ENCODE peak calls at places on chromosomes 16 and 17, in seven cellular contexts. W, T, F, Z, V, R and Q are unnamed samples.

GRCh38 chr16:66293207-66293735 is 73.2 kb upstream of the CDH5 start:
- DNase-seq in W (no peak), T (no peak), F (no peak), Z (no peak), V (peak; percentile 10), R (no peak), Q (no peak)

GRCh38 chr17:45200701-45201100 is 21.0 kb upstream of the FMNL1 start:
- DNase-seq in W (no peak), T (no peak), F (peak; percentile 45), Z (no peak), V (no peak), R (no peak), Q (no peak)

GRCh38 chr17:19346351-19347255 is 15.9 kb downstream of the B9D1 start:
- DNase-seq in W (peak; percentile 85), T (no peak), F (peak; percentile 91), Z (no peak), V (peak; percentile 51), R (peak; percentile 95), Q (no peak)

GRCh38 chr16:4376126-4376819 is 4.6 kb downstream of the VASN start:
- DNase-seq in W (peak; percentile 86), T (no peak), F (no peak), Z (no peak), V (peak; percentile 97), R (peak; percentile 94), Q (no peak)

GRCh38 chr16:82655315-82655714 is 28.5 kb downstream of the CDH13 start:
- DNase-seq in W (peak; percentile 40), T (no peak), F (peak; percentile 42), Z (peak; percentile 62), V (no peak), R (peak; percentile 72), Q (no peak)

GRCh38 chr17:48555616-48556533 is 11.0 kb upstream of the HOXB2 start:
- DNase-seq in W (no peak), T (no peak), F (peak; percentile 59), Z (no peak), V (no peak), R (peak; percentile 52), Q (no peak)

GRCh38 chr17:64150237-64151015 is 20.5 kb upstream of the ERN1 start:
- DNase-seq in W (no peak), T (no peak), F (no peak), Z (no peak), V (peak; percentile 93), R (peak; percentile 73), Q (no peak)

GRCh38 chr17:47829870-47830269 is 1.5 kb downstream of the MRPL10 start:
- DNase-seq in W (no peak), T (no peak), F (no peak), Z (no peak), V (no peak), R (no peak), Q (no peak)

GRCh38 chr17:81398855-81399451 is 3.7 kb downstream of the BAHCC1 start:
- DNase-seq in W (no peak), T (no peak), F (no peak), Z (no peak), V (no peak), R (peak; percentile 67), Q (peak; percentile 45)

GRCh38 chr17:83194189-83194565 is 114.8 kb downstream of the METRNL start:
- DNase-seq in W (no peak), T (no peak), F (peak; percentile 4), Z (no peak), V (peak; percentile 45), R (peak; percentile 31), Q (peak; percentile 20)

GRCh38 chr16:1181715-1182671 is 29.1 kb downstream of the CACNA1H start:
- DNase-seq in W (peak; percentile 57), T (no peak), F (peak; percentile 73), Z (no peak), V (peak; percentile 76), R (peak; percentile 73), Q (peak; percentile 45)

GRCh38 chr16:1414532-1415265 is at the start of gene UNKL:
- DNase-seq in W (peak; percentile 78), T (peak; percentile 70), F (peak; percentile 74), Z (peak; percentile 81), V (peak; percentile 81), R (peak; percentile 74), Q (peak; percentile 82)

GRCh38 chr17:4583796-4584124 is 569 bp upstream of the SMTNL2 start:
- DNase-seq in W (peak; percentile 47), T (no peak), F (peak; percentile 26), Z (no peak), V (no peak), R (peak; percentile 30), Q (peak; percentile 77)

GRCh38 chr16:29896841-29897240 is 2.5 kb downstream of the SEZ6L2 start:
- DNase-seq in W (no peak), T (no peak), F (no peak), Z (no peak), V (no peak), R (no peak), Q (no peak)

DNA sequence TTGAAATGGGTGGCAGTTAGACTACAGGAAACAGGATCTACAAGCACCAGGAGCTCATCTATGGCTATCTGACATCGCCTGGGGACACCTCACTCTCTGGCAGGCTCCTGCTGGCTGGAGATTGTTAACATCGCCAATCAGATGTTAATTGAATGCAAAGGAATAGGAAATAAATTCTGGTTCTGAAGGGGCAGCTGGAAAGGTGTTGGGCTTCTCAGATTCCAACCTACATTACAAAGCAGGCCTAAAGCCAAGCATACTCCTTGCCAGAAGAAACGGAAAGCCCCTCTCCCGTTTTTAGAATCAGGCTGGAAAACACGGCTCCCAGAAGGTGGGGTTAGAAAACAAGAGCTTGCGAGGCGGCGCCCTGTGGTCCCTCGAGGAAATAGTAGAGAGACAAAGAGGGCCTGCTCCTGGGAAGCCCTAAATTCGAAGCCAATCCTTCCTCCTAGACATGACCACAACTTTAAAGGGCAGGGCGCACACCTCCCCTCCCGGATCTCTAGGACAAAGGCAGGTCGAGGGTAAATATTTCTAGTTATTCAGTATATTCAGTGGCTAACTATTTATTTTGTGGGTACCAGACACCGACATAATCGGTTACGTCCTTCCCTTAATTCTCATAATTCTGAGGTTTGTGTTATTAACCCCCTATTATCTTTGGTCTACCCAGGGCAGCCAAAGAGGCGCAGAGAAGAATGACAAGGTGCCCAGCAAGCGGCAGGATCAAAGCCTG is 763 bp upstream of the TOM1L1 start:
- DNase-seq in W (no peak), T (no peak), F (no peak), Z (no peak), V (no peak), R (no peak), Q (no peak)
- H3K4me3 ChIP-seq in W (peak overlapping the region; percentile 59), T (peak overlapping the region; percentile 88), F (peak overlapping the region; percentile 57), Z (no peak overlapping the region), V (no peak overlapping the region), R (peak overlapping the region; percentile 73), Q (peak overlapping the region; percentile 96)

GRCh38 chr16:5595849-5596248 is 498.3 kb upstream of the EEF2KMT start:
- DNase-seq in W (no peak), T (no peak), F (no peak), Z (no peak), V (no peak), R (no peak), Q (no peak)
- H3K9me3 ChIP-seq in W (no peaks in the 10 kb centered on the region), T (no peaks in the 10 kb centered on the region), F (no peaks in the 10 kb centered on the region), Z (no peaks in the 10 kb centered on the region), V (no peaks in the 10 kb centered on the region), R (no peaks in the 10 kb centered on the region), Q (no peaks in the 10 kb centered on the region)

GRCh38 chr16:68743664-68744063 is 6.6 kb downstream of the CDH1 start:
- DNase-seq in W (no peak), T (no peak), F (no peak), Z (no peak), V (no peak), R (no peak), Q (no peak)
- H3K4me3 ChIP-seq in W (no peak overlapping the region), T (no peak overlapping the region), F (no peak overlapping the region), Z (no peak overlapping the region), V (no peak overlapping the region), R (no peak overlapping the region), Q (no peak overlapping the region)

GRCh38 chr17:56933151-56933745 is 19.4 kb upstream of the TRIM25 start:
- DNase-seq in W (no peak), T (no peak), F (no peak), Z (no peak), V (no peak), R (no peak), Q (no peak)
- H3K9me3 ChIP-seq in W (no peaks in the 10 kb centered on the region), T (peaks cover 2% of the 10 kb centered on the region), F (peaks cover 10% of the 10 kb centered on the region), Z (no peaks in the 10 kb centered on the region), V (no peaks in the 10 kb centered on the region), R (no peaks in the 10 kb centered on the region), Q (peaks cover 27% of the 10 kb centered on the region)

GRCh38 chr16:73565263-73565662 is 517.3 kb upstream of the ZFHX3 start:
- DNase-seq in W (no peak), T (no peak), F (no peak), Z (no peak), V (no peak), R (peak; percentile 7), Q (no peak)

GRCh38 chr16:73565925-73566324 is 518.0 kb upstream of the ZFHX3 start:
- DNase-seq in W (no peak), T (no peak), F (no peak), Z (no peak), V (no peak), R (no peak), Q (no peak)

GRCh38 chr16:73560497-73560896 is 512.6 kb upstream of the ZFHX3 start:
- DNase-seq in W (no peak), T (no peak), F (no peak), Z (no peak), V (no peak), R (no peak), Q (no peak)

GRCh38 chr16:73568769-73569168 is 520.8 kb upstream of the ZFHX3 start:
- DNase-seq in W (no peak), T (no peak), F (peak; percentile 13), Z (no peak), V (no peak), R (no peak), Q (no peak)

GRCh38 chr16:73563709-73564108 is 515.8 kb upstream of the ZFHX3 start:
- DNase-seq in W (no peak), T (no peak), F (no peak), Z (no peak), V (no peak), R (no peak), Q (no peak)
- H3K4me3 ChIP-seq in W (no peak overlapping the region), T (no peak overlapping the region), F (no peak overlapping the region), Z (no peak overlapping the region), V (no peak overlapping the region), R (no peak overlapping the region), Q (no peak overlapping the region)

GRCh38 chr17:61699032-61699431 is 108.0 kb upstream of the NACA2 start:
- DNase-seq in W (no peak), T (no peak), F (no peak), Z (no peak), V (no peak), R (no peak), Q (no peak)
- H3K9me3 ChIP-seq in W (no peaks in the 10 kb centered on the region), T (peaks cover 9% of the 10 kb centered on the region), F (peaks cover 39% of the 10 kb centered on the region), Z (peaks cover 35% of the 10 kb centered on the region), V (peaks cover 12% of the 10 kb centered on the region), R (peaks cover 8% of the 10 kb centered on the region), Q (peaks cover 16% of the 10 kb centered on the region)

GRCh38 chr17:42853597-42853967 is 2.6 kb downstream of the AOC3 start:
- DNase-seq in W (no peak), T (no peak), F (no peak), Z (no peak), V (no peak), R (no peak), Q (no peak)
- H3K4me3 ChIP-seq in W (peak overlapping the region; percentile 40), T (no peak overlapping the region), F (no peak overlapping the region), Z (no peak overlapping the region), V (no peak overlapping the region), R (no peak overlapping the region), Q (no peak overlapping the region)

GRCh38 chr16:59988591-59988990 is 1254.5 kb upstream of the GOT2 start:
- DNase-seq in W (no peak), T (no peak), F (no peak), Z (no peak), V (no peak), R (no peak), Q (no peak)

GRCh38 chr16:59993101-59993500 is 1259.0 kb upstream of the GOT2 start:
- DNase-seq in W (no peak), T (no peak), F (peak; percentile 63), Z (no peak), V (no peak), R (no peak), Q (peak; percentile 58)

GRCh38 chr16:59991171-59991570 is 1257.1 kb upstream of the GOT2 start:
- DNase-seq in W (no peak), T (no peak), F (no peak), Z (no peak), V (no peak), R (no peak), Q (no peak)
- H3K9me3 ChIP-seq in W (no peaks in the 10 kb centered on the region), T (no peaks in the 10 kb centered on the region), F (no peaks in the 10 kb centered on the region), Z (peaks cover 3% of the 10 kb centered on the region), V (no peaks in the 10 kb centered on the region), R (no peaks in the 10 kb centered on the region), Q (peaks cover 3% of the 10 kb centered on the region)